ENCODE peak calls at places on chromosomes 5 and 9, in eight cellular contexts. G is mammary epithelial cell; D is ovary; N is small intestine; Z is CD8-positive, alpha-beta memory T cell; W is tibial artery; I is epithelial cell of prostate; O is right cardiac atrium. R is an unnamed sample.
A peak's percentile ranks its signal among the peaks of the same experiment; 100 is the strongest.

GRCh38 chr9:79641055-79641454 is 69.3 kb downstream of the TLE4 start:
- DNase-seq in O (no peak), G (no peak), D (no peak), I (no peak), W (no peak), N (no peak), Z (no peak), R (no peak)

GRCh38 chr9:76500056-76500455 is 41.1 kb downstream of the GCNT1 start:
- DNase-seq in I (no peak), G (no peak), D (no peak), N (no peak), O (no peak), W (no peak), Z (no peak), R (no peak)

GRCh38 chr5:36878421-36879088 is 2.0 kb downstream of the NIPBL start:
- DNase-seq in N (peak; percentile 16), O (peak; percentile 57), I (no peak), G (peak; percentile 56), Z (no peak), D (peak; percentile 29), W (no peak), R (no peak)

GRCh38 chr5:143220748-143221211 is 182.7 kb downstream of the NR3C1 start:
- DNase-seq in O (no peak), D (no peak), W (no peak), I (no peak), N (no peak), Z (no peak), G (no peak), R (no peak)

GRCh38 chr5:96743065-96743768 is 64.5 kb downstream of the ERAP1 start:
- DNase-seq in I (no peak), W (no peak), D (no peak), Z (no peak), N (peak; percentile 32), G (peak; percentile 46), O (peak; percentile 61), R (no peak)

GRCh38 chr5:74257645-74258328 is 382.7 kb downstream of the ENC1 start:
- DNase-seq in I (no peak), Z (no peak), N (peak; percentile 82), O (peak; percentile 90), W (peak; percentile 69), G (no peak), D (peak; percentile 72), R (no peak)

GRCh38 chr5:163867324-163867723 is 361.9 kb downstream of the MAT2B start:
- DNase-seq in Z (no peak), D (no peak), G (no peak), W (no peak), N (no peak), O (no peak), I (no peak), R (no peak)

GRCh38 chr5:136754216-136754615 is 388.9 kb upstream of the TRPC7 start:
- DNase-seq in G (no peak), N (no peak), O (no peak), Z (no peak), W (no peak), D (no peak), I (no peak), R (no peak)

GRCh38 chr9:21777701-21778100 is 24.7 kb upstream of the MTAP start:
- DNase-seq in D (no peak), O (no peak), Z (no peak), W (no peak), G (peak; percentile 61), I (no peak), N (no peak), R (no peak)

GRCh38 chr9:99778308-99778707 is 43.4 kb upstream of the NR4A3 start:
- DNase-seq in G (peak; percentile 78), I (peak; percentile 54), W (no peak), N (no peak), O (no peak), Z (no peak), D (no peak), R (peak; percentile 75)

GRCh38 chr5:158423623-158424200 is 564.8 kb upstream of the CLINT1 start:
- DNase-seq in G (no peak), I (no peak), N (no peak), O (no peak), D (no peak), W (no peak), Z (no peak), R (no peak)

GRCh38 chr5:68187268-68188055 is 28.1 kb upstream of the PIK3R1 start:
- DNase-seq in O (peak; percentile 88), G (no peak), W (no peak), Z (no peak), N (no peak), D (peak; percentile 71), I (no peak), R (no peak)
- H3K27ac ChIP-seq in O (peak overlapping the region; percentile 28), G (no peak overlapping the region), W (peak overlapping the region; percentile 63), Z (no peak overlapping the region), N (peak overlapping the region; percentile 39), D (peak overlapping the region; percentile 76), I (no peak overlapping the region), R (no peak overlapping the region)

GRCh38 chr5:128174951-128175350 is 91.4 kb downstream of the SLC12A2 start:
- DNase-seq in N (no peak), W (no peak), G (no peak), O (no peak), D (no peak), Z (no peak), I (no peak), R (no peak)
- H3K27ac ChIP-seq in N (no peak overlapping the region), W (no peak overlapping the region), G (no peak overlapping the region), O (no peak overlapping the region), D (no peak overlapping the region), Z (no peak overlapping the region), I (no peak overlapping the region), R (no peak overlapping the region)

GRCh38 chr5:61293873-61294272 is 38.2 kb upstream of the ZSWIM6 start:
- DNase-seq in D (no peak), W (no peak), N (no peak), I (no peak), Z (no peak), G (no peak), O (no peak), R (no peak)

GRCh38 chr5:61292130-61292672 is 39.9 kb upstream of the ZSWIM6 start:
- DNase-seq in D (no peak), W (no peak), N (peak; percentile 33), Z (no peak), O (no peak), I (no peak), G (no peak), R (no peak)

GRCh38 chr5:61295365-61295764 is 36.7 kb upstream of the ZSWIM6 start:
- DNase-seq in G (no peak), W (no peak), O (no peak), N (no peak), I (no peak), D (no peak), Z (no peak), R (no peak)

GRCh38 chr5:61290815-61291214 is 41.2 kb upstream of the ZSWIM6 start:
- DNase-seq in O (no peak), Z (no peak), N (no peak), D (no peak), G (no peak), W (no peak), I (no peak), R (no peak)

DNA sequence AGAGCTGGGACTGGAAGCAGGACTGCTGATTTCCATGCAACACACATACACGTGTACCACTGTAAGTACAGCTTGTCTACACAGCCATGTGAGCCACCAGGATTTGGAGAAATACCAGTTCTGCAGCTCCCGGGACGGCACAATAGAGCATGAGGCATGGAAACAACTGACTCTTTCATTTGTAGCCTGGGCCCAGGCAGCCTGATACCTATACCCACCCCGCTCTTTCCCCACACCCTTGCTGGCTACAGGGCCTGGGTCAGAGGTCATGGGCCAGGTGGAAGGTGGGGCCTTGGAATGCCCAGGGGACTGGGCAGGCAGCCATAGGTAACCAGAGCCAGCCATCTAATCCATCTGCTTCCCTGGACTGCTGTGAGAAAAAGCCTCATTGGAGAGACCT is 39.0 kb upstream of the ZSWIM6 start:
- DNase-seq in G (no peak), N (peak; percentile 41), I (no peak), Z (no peak), W (no peak), O (no peak), D (no peak), R (no peak)
- H3K27ac ChIP-seq in G (no peak overlapping the region), N (peak overlapping the region; percentile 37), I (peak overlapping the region; percentile 12), Z (no peak overlapping the region), W (no peak overlapping the region), O (no peak overlapping the region), D (no peak overlapping the region), R (no peak overlapping the region)

GRCh38 chr5:178788381-178789085 is 58.1 kb upstream of the ZNF354A start:
- DNase-seq in W (no peak), O (no peak), I (no peak), D (no peak), Z (no peak), G (no peak), N (no peak), R (no peak)
- H3K27ac ChIP-seq in W (no peak overlapping the region), O (no peak overlapping the region), I (no peak overlapping the region), D (no peak overlapping the region), Z (no peak overlapping the region), G (no peak overlapping the region), N (no peak overlapping the region), R (no peak overlapping the region)

GRCh38 chr9:134492721-134493470 is 148.7 kb upstream of the COL5A1 start:
- DNase-seq in I (no peak), O (no peak), D (no peak), W (peak; percentile 60), Z (no peak), N (no peak), G (no peak), R (no peak)

GRCh38 chr9:134491856-134492255 is 149.7 kb upstream of the COL5A1 start:
- DNase-seq in I (no peak), Z (no peak), N (no peak), G (no peak), O (no peak), W (peak; percentile 55), D (no peak), R (no peak)

GRCh38 chr9:134492281-134492691 is 149.3 kb upstream of the COL5A1 start:
- DNase-seq in Z (no peak), I (no peak), O (peak; percentile 88), N (no peak), G (no peak), D (peak; percentile 65), W (peak; percentile 68), R (no peak)

GRCh38 chr9:134490446-134490845 is 151.2 kb upstream of the COL5A1 start:
- DNase-seq in N (no peak), D (no peak), Z (no peak), I (no peak), O (no peak), G (no peak), W (peak; percentile 55), R (no peak)

GRCh38 chr9:134491436-134491835 is 150.2 kb upstream of the COL5A1 start:
- DNase-seq in O (peak; percentile 62), N (no peak), G (no peak), Z (no peak), W (peak; percentile 56), I (no peak), D (no peak), R (no peak)
- H3K27ac ChIP-seq in O (no peak overlapping the region), N (no peak overlapping the region), G (no peak overlapping the region), Z (no peak overlapping the region), W (no peak overlapping the region), I (no peak overlapping the region), D (peak overlapping the region; percentile 8), R (no peak overlapping the region)

R was measured in foreskin keratinocyte.